ENCODE peak calls at places on chromosomes 5 and 9, in five cellular contexts. J is CD8-positive, alpha-beta T cell; O is coronary artery; Y is endothelial cell; D is fibroblast of the aortic adventitia. A is an unnamed sample.

GRCh38 chr5:34498582-34498981 is 157.5 kb upstream of the RAI14 start:
- DNase-seq in J (no peak), O (no peak), Y (no peak), D (no peak), A (no peak)

GRCh38 chr9:97237951-97238851 is 69.3 kb upstream of the CCDC180 start:
- DNase-seq in O (peak), D (peak), Y (peak), J (peak), A (no peak)

GRCh38 chr9:88691811-88692210 is 156.8 kb downstream of the NXNL2 start:
- DNase-seq in J (no peak), D (peak), O (no peak), Y (no peak), A (no peak)

GRCh38 chr5:56815657-56816545 is 552 bp downstream of the MAP3K1 start:
- DNase-seq in O (peak), Y (peak), D (no peak), J (peak), A (no peak)

GRCh38 chr9:98775831-98776441 is 20.4 kb downstream of the ANKS6 start:
- DNase-seq in O (no peak), Y (peak), J (no peak), D (peak), A (no peak)

GRCh38 chr5:144060598-144060997 is 109.9 kb downstream of the YIPF5 start:
- DNase-seq in J (no peak), Y (no peak), D (peak), O (no peak), A (no peak)

GRCh38 chr5:40906351-40906751 is 2.9 kb upstream of the C7 start:
- DNase-seq in O (no peak), D (peak), Y (no peak), J (no peak), A (no peak)

GRCh38 chr9:24464321-24464951 is 81.3 kb downstream of the IZUMO3 start:
- DNase-seq in J (no peak), O (no peak), D (peak), Y (no peak), A (no peak)

GRCh38 chr5:181069767-181070491 is 29.9 kb downstream of the BTNL9 start:
- DNase-seq in O (no peak), J (no peak), D (no peak), Y (no peak), A (no peak)

GRCh38 chr9:105064248-105065118 is 136.5 kb upstream of the ABCA1 start:
- DNase-seq in D (peak), O (peak), Y (peak), J (no peak), A (no peak)

GRCh38 chr5:111022301-111022700 is 49.2 kb upstream of the TSLP start:
- DNase-seq in J (no peak), O (no peak), Y (no peak), D (no peak), A (no peak)

GRCh38 chr5:180435594-180435993 is 58.6 kb upstream of the CNOT6 start:
- DNase-seq in O (no peak), Y (no peak), J (no peak), D (no peak), A (no peak)

GRCh38 chr5:178524093-178524882 is 65.9 kb downstream of the COL23A1 start:
- DNase-seq in D (no peak), O (no peak), Y (no peak), J (no peak), A (no peak)

GRCh38 chr5:115657125-115657882 is 31.5 kb upstream of the TMED7 start:
- DNase-seq in D (no peak), J (no peak), O (no peak), Y (no peak), A (no peak)

GRCh38 chr5:33441241-33441844 is 578 bp downstream of the TARS1 start:
- DNase-seq in Y (peak), O (no peak), J (no peak), D (no peak), A (no peak)

GRCh38 chr5:143968071-143968878 is 156.3 kb downstream of the HMHB1 start:
- DNase-seq in J (no peak), D (peak), Y (no peak), O (no peak), A (no peak)

GRCh38 chr5:153799466-153799865 is 239.2 kb downstream of the FAM114A2 start:
- DNase-seq in O (no peak), Y (no peak), D (no peak), J (no peak), A (no peak)
- TF ChIP-seq CTCF in O (no peak), Y (no peak), D (no peak), J (no peak), A (no peak)

DNA sequence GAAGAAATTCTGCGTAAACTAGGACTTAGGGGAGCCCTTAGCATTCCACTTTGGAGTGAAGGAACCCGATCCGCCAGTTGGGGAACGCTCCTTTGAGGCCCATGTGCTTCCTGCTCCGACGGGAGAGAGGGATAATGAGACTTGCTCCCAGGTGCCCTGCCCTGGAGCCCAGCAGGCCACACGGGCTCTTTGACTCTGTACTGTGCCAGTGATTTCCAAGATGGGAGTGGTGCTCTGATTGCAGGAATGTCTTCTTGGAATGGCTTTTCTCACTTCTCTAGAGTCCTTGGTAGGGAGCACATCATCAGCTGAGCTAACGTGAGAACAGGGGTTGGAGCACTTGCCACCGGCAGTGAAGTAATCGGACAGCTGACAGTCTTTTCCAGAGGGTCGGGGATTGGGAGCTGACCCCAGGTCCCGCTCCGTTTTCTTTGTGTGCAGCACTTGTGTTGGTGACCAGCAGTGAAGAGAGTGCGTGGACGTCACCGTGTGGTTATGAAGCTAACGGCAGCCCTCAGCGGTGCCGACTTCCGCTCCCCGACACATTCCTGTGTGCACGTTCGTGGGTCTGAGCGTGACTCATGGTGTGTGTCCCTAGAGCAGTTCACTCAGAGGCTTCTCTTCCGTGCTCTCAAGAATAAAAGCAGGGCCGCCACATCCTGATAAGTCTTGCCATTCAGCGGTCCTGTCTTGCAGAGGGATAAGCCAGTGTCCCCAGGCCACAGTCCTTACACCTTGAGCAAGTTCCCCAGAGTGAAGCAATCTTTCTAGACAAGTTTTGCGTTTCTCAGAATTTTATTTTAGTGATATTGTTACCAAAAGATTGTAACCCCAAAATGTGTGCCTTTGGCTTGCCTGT is 25.6 kb downstream of the ABL1 start:
- DNase-seq in O (peak), D (peak), Y (no peak), J (no peak), A (no peak)
- TF ChIP-seq CTCF in O (peak), D (peak), Y (no peak), J (no peak), A (peak)

GRCh38 chr5:150487199-150488061 is 20.5 kb upstream of the NDST1 start:
- DNase-seq in D (peak), O (no peak), J (no peak), Y (no peak), A (no peak)
- TF ChIP-seq CTCF in D (peak), O (no peak), J (no peak), Y (no peak), A (no peak)

GRCh38 chr5:171152382-171152781 is 156.7 kb upstream of the TLX3 start:
- DNase-seq in Y (no peak), D (peak), J (no peak), O (no peak), A (no peak)
- TF ChIP-seq CTCF in Y (no peak), D (no peak), J (no peak), O (no peak), A (no peak)

DNA sequence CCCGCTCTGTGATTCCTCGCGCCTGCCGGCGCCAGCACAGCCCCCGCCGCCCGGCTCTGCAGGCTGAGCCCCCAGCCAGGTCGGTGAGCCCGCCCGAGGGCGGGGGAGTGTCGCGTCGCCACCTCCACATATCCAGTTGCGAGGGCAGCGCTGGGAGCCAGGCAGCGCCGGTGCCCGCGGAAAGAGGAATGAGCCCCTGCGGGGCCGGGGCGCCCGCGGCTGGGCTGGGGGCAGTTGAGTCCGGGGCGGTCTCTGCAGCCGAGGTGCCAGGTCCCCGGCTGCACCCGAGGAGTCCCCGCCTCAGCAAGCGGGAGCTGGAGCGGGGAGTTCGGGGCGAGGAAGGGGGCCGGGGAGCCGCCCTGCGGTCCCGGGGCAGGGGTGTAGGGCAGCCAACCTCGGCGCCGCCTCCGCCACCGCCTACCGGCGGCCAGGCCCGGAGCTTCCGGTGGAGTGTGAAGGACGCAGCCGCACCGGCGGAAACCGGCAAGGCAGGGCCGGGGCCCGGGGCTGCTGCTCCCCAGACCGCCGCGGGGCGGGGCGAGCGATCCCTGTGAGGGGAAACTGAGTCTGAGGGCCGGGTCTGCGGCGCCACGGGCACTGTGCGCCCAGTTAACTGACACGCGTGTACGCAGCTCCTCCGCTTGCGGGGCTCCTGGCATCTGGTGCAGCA is 2.3 kb upstream of the TRAF1 start:
- DNase-seq in J (peak), O (peak), D (peak), Y (peak), A (no peak)
- TF ChIP-seq CTCF in J (no peak), O (no peak), D (no peak), Y (no peak), A (peak)

GRCh38 chr5:160269017-160269416 is 39.7 kb downstream of the FABP6 start:
- DNase-seq in O (peak), J (no peak), Y (no peak), D (peak), A (no peak)
- TF ChIP-seq CTCF in O (no peak), J (no peak), Y (no peak), D (no peak), A (no peak)

DNA sequence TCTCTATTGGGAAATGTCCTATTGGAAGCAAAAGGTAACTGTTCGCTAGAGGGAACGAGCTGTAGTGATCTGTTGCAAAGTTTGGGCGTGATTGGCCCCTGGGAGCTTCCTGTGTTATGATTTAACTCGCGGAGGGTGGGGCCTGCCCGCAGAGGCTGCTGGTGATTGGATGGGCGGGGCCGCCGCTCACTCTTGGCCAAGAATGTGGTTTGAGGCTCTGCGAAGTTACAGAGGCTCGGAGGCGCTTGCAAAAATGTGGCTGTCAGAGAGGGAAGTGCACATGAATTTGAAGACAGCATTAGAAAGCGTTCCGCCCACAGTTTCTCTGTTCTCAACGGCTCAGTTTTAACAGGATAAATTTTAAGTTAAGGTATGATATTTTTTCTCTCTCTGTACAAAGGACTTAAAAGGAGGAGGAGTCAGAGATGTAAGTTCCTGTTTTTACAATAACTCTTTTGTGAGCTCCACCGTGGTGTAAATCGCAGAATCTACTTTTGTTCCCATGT is 46.9 kb downstream of the CNTRL start:
- DNase-seq in J (peak), D (peak), O (peak), Y (peak), A (no peak)
- TF ChIP-seq CTCF in J (peak), D (peak), O (no peak), Y (no peak), A (peak)

GRCh38 chr5:126594676-126595485 is at the start of gene ALDH7A1:
- DNase-seq in Y (peak), O (peak), D (peak), J (no peak), A (peak)
- TF ChIP-seq CTCF in Y (no peak), O (no peak), D (peak), J (no peak), A (peak)

GRCh38 chr5:14779975-14780374 is 91.6 kb downstream of the ANKH start:
- DNase-seq in J (no peak), D (no peak), Y (no peak), O (no peak), A (no peak)

GRCh38 chr5:14776640-14777039 is 94.9 kb downstream of the ANKH start:
- DNase-seq in D (peak), Y (no peak), O (no peak), J (no peak), A (no peak)

GRCh38 chr5:14777187-14777586 is 94.4 kb downstream of the ANKH start:
- DNase-seq in O (no peak), J (no peak), D (no peak), Y (no peak), A (no peak)

GRCh38 chr5:14777932-14778788 is 93.4 kb downstream of the ANKH start:
- DNase-seq in O (no peak), J (no peak), Y (no peak), D (no peak), A (no peak)

DNA sequence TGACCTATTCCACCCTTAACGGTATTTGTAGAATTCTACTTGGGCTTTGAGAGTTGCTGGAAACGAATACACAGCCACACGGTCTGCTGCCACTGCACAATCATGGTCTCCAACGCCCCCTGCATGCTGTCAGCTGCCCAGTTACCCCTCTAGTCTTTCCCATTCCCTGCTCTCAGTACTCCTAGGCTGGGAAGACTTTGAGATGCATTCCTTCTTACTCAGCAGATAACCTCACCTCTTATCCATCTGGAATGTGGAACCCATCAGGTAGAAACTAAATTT is 92.8 kb downstream of the ANKH start:
- DNase-seq in D (no peak), Y (no peak), J (no peak), O (no peak), A (no peak)
- TF ChIP-seq CTCF in D (no peak), Y (no peak), J (no peak), O (no peak), A (no peak)

A was measured in vagina.